ENCODE peak calls at places on chromosomes 3 and 15, in eight cellular contexts. T, M, Q, G, L, P, R and C are unnamed samples.

GRCh38 chr3:107431298-107432012 is 54.2 kb downstream of the CCDC54 start:
- DNase-seq in P (no peak), T (peak; percentile 69), L (peak; percentile 5), M (peak; percentile 72), R (peak; percentile 94), G (peak; percentile 76), Q (peak; percentile 82), C (no peak)

GRCh38 chr15:77612958-77613601 is 19.6 kb downstream of the LINGO1 start:
- DNase-seq in T (no peak), M (no peak), Q (no peak), L (no peak), R (no peak), P (no peak), G (no peak), C (no peak)

GRCh38 chr15:40944510-40945296 is 8.6 kb upstream of the CHAC1 start:
- DNase-seq in T (no peak), P (no peak), R (no peak), M (no peak), Q (no peak), L (no peak), G (no peak), C (no peak)

GRCh38 chr15:63611217-63611616 is 14.0 kb downstream of the FBXL22 start:
- DNase-seq in Q (peak; percentile 18), R (no peak), T (no peak), L (no peak), G (no peak), P (no peak), M (no peak), C (no peak)

GRCh38 chr15:68154923-68155559 is 50.1 kb downstream of the CALML4 start:
- DNase-seq in Q (peak; percentile 76), L (no peak), T (peak; percentile 56), M (no peak), G (peak; percentile 71), R (peak; percentile 67), P (no peak), C (no peak)

GRCh38 chr3:184656991-184657669 is 54.7 kb downstream of the MAGEF1 start:
- DNase-seq in G (peak; percentile 20), M (no peak), R (peak; percentile 73), P (no peak), T (peak; percentile 97), Q (no peak), L (no peak), C (no peak)

GRCh38 chr3:179015551-179016020 is 56.0 kb downstream of the ZMAT3 start:
- DNase-seq in P (peak; percentile 26), L (no peak), M (no peak), R (peak; percentile 82), Q (peak; percentile 77), G (peak; percentile 96), T (peak; percentile 66), C (no peak)

GRCh38 chr3:15860014-15860934 is 62.5 kb upstream of the ANKRD28 start:
- DNase-seq in T (peak; percentile 53), G (peak; percentile 69), R (peak; percentile 89), Q (peak; percentile 74), L (peak; percentile 16), M (no peak), P (no peak), C (peak; percentile 90)

GRCh38 chr3:50450135-50450911 is 53.1 kb downstream of the CACNA2D2 start:
- DNase-seq in R (peak; percentile 74), P (peak; percentile 48), G (no peak), T (peak; percentile 77), Q (peak; percentile 56), M (peak; percentile 87), L (peak; percentile 15), C (no peak)

GRCh38 chr15:58159827-58160386 is 21.7 kb downstream of the AQP9 start:
- DNase-seq in L (no peak), G (no peak), M (no peak), T (no peak), Q (no peak), R (no peak), P (no peak), C (no peak)

GRCh38 chr3:119161240-119161639 is 12.2 kb upstream of the UPK1B start:
- DNase-seq in L (no peak), P (no peak), Q (no peak), T (no peak), M (no peak), R (no peak), G (peak; percentile 46), C (no peak)

GRCh38 chr3:114435733-114436132 is 141.9 kb downstream of the TIGIT start:
- DNase-seq in R (no peak), L (no peak), T (peak; percentile 32), M (no peak), P (no peak), G (no peak), Q (no peak), C (no peak)

GRCh38 chr15:33675246-33675645 is 293.1 kb upstream of the CHRM5 start:
- DNase-seq in M (no peak), Q (peak; percentile 74), P (no peak), R (peak; percentile 54), T (peak; percentile 19), L (no peak), G (peak; percentile 68), C (no peak)

GRCh38 chr15:63972801-63973200 is 73.5 kb downstream of the DAPK2 start:
- DNase-seq in P (no peak), L (no peak), G (no peak), R (peak; percentile 67), T (no peak), M (no peak), Q (peak; percentile 67), C (no peak)

GRCh38 chr15:100279446-100279845 is 62.3 kb downstream of the ADAMTS17 start:
- DNase-seq in T (peak; percentile 23), L (no peak), R (no peak), G (no peak), P (no peak), M (no peak), Q (no peak), C (no peak)

GRCh38 chr15:75921732-75922703 is 18.3 kb downstream of the FBXO22 start:
- DNase-seq in R (peak; percentile 74), M (no peak), P (no peak), T (peak; percentile 60), Q (peak; percentile 67), L (no peak), G (peak; percentile 50), C (no peak)

DNA sequence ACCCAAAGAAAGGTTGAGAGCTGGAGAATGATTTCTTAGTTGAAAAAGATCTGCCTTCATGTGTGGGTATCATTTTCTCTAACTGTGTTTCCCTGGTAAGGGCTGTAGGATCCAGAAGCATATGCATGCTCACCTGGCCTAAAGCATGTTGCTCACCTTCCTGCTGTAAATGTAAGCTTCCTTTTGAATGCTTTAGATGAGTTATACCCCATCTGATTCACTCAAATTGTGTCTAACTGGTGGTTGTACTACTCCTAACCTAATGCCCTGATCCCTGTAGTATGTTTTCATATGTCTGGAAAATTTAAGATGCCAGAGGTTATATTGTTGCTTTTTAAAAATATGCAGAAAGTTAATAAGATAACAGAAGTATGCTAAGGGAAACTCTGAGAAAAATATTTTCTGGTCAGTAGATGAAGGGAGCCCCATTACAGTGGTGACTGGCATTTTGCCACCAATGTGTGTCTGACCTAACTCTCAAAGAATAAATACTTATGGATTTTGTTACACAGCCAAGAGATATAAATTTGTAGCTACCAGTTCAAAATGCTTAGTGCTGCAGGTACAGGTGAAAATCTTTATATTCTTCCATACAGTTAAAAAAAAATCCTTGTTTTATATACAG is 7.7 kb downstream of the FILIP1L start:
- DNase-seq in R (no peak), Q (no peak), L (no peak), T (peak; percentile 80), M (no peak), P (no peak), G (peak; percentile 67), C (no peak)
- H3K4me1 ChIP-seq in R (peaks cover 8% of the 10 kb centered on the region), Q (no peaks in the 10 kb centered on the region), L (peaks cover 27% of the 10 kb centered on the region), T (peaks cover 8% of the 10 kb centered on the region), M (peaks cover 81% of the 10 kb centered on the region), P (no peaks in the 10 kb centered on the region), G (peaks cover 58% of the 10 kb centered on the region), C (peaks cover 57% of the 10 kb centered on the region)

GRCh38 chr3:46944191-46944590 is 32.4 kb downstream of the CCDC12 start:
- DNase-seq in P (no peak), R (no peak), M (no peak), G (no peak), L (no peak), Q (no peak), T (no peak), C (no peak)

GRCh38 chr3:46942481-46943236 is 33.9 kb downstream of the CCDC12 start:
- DNase-seq in P (no peak), R (no peak), G (no peak), T (no peak), L (no peak), Q (no peak), M (no peak), C (no peak)

GRCh38 chr3:46942079-46942478 is 34.5 kb downstream of the CCDC12 start:
- DNase-seq in G (no peak), T (no peak), L (no peak), P (no peak), Q (no peak), M (no peak), R (no peak), C (no peak)

GRCh38 chr3:46946416-46946815 is 30.1 kb downstream of the CCDC12 start:
- DNase-seq in P (no peak), L (no peak), T (no peak), G (peak; percentile 6), M (no peak), R (peak; percentile 74), Q (no peak), C (no peak)

GRCh38 chr3:46943237-46944187 is 33.0 kb downstream of the CCDC12 start:
- DNase-seq in P (no peak), Q (no peak), M (no peak), T (no peak), R (no peak), G (peak; percentile 83), L (no peak), C (no peak)
- H3K4me1 ChIP-seq in P (peaks cover 40% of the 10 kb centered on the region), Q (peaks cover 5% of the 10 kb centered on the region), M (peaks cover 92% of the 10 kb centered on the region), T (no peaks in the 10 kb centered on the region), R (peaks cover 40% of the 10 kb centered on the region), G (peaks cover 48% of the 10 kb centered on the region), L (peaks cover 63% of the 10 kb centered on the region), C (peaks cover 67% of the 10 kb centered on the region)

DNA sequence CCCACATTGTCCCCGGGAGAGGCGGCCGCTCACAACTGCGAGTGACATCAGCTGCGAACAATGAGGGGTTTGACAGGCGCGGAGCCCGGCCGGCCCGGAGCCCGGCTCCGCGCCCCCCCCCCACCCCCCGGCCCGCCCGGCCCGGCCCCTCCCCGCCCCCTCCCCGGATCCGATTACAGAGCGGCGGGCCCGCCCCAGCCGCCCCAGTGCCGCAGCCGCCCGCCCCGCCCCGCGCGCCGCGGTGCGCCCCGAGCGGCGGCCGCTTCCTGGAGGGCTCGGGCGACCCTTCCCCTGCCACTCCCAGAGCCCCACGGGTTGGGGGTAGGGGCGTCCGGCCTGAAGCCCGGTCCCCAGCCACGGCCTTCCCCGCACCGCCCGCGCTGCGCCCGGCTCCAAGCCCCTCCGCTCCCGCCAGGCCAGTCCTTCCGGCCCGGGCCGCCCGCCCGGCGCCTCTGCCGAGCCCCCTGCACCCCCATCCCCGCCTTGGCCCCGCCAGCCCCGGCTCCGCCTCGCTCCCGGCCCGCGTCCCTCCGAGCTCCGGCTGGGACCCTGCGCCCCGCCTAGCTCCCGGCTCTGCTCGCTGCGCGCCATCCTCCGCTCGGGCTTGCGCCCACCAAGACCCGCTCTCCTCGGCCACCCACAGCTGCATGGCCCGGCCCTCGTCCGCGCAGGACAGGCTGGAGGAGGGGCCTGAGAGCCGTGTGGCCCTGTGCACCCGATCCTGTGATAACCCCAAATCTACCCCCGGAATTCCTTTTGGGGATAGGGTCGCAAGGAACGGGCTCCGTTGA is at the start of gene PCBP4:
- DNase-seq in M (peak; percentile 80), T (peak; percentile 40), Q (peak; percentile 93), L (no peak), P (no peak), G (peak; percentile 64), R (peak; percentile 90), C (no peak)
- H3K4me1 ChIP-seq in M (peaks cover 54% of the 10 kb centered on the region), T (peaks cover 8% of the 10 kb centered on the region), Q (peaks cover 59% of the 10 kb centered on the region), L (peaks cover 29% of the 10 kb centered on the region), P (peaks cover 19% of the 10 kb centered on the region), G (peaks cover 16% of the 10 kb centered on the region), R (peaks cover 28% of the 10 kb centered on the region), C (peaks cover 33% of the 10 kb centered on the region)

GRCh38 chr15:47066386-47066785 is 650.9 kb upstream of the SEMA6D start:
- DNase-seq in G (no peak), R (peak; percentile 47), T (no peak), M (no peak), L (no peak), Q (no peak), P (no peak), C (no peak)
- H3K4me1 ChIP-seq in G (no peaks in the 10 kb centered on the region), R (no peaks in the 10 kb centered on the region), T (no peaks in the 10 kb centered on the region), M (no peaks in the 10 kb centered on the region), L (no peaks in the 10 kb centered on the region), Q (no peaks in the 10 kb centered on the region), P (no peaks in the 10 kb centered on the region), C (no peaks in the 10 kb centered on the region)